ENCODE peak calls at places on chromosomes 16 and 17, in ten cellular contexts. One of them, this sample, is unnamed.

GRCh38 chr17:33082529-33083148 is 91.0 kb downstream of the SPACA3 start:
- DNase-seq in neuronal stem cell: no peak
- DNase-seq in tibial nerve: no peak
- DNase-seq in fibroblast of the aortic adventitia: no peak
- DNase-seq in keratinocyte: no peak
- DNase-seq in K562: no peak
- DNase-seq in adrenal gland: no peak
- DNase-seq in AG04449: no peak
- DNase-seq in mesendoderm: no peak
- DNase-seq in lung: no peak
- DNase-seq in this sample: no peak

GRCh38 chr17:59725691-59726090 is 18.2 kb downstream of the VMP1 start:
- DNase-seq in adrenal gland: no peak
- DNase-seq in lung: no peak
- DNase-seq in tibial nerve: no peak
- DNase-seq in fibroblast of the aortic adventitia: peak; percentile 86
- DNase-seq in AG04449: no peak
- DNase-seq in K562: no peak
- DNase-seq in mesendoderm: no peak
- DNase-seq in neuronal stem cell: no peak
- DNase-seq in keratinocyte: no peak
- DNase-seq in this sample: no peak

GRCh38 chr17:27878776-27879562 is 14.2 kb downstream of the LYRM9 start:
- DNase-seq in AG04449: no peak
- DNase-seq in keratinocyte: no peak
- DNase-seq in neuronal stem cell: no peak
- DNase-seq in fibroblast of the aortic adventitia: no peak
- DNase-seq in mesendoderm: no peak
- DNase-seq in adrenal gland: no peak
- DNase-seq in K562: no peak
- DNase-seq in lung: no peak
- DNase-seq in tibial nerve: no peak
- DNase-seq in this sample: no peak

GRCh38 chr17:42059815-42060214 is 9.4 kb upstream of the C17orf113 start:
- DNase-seq in neuronal stem cell: no peak
- DNase-seq in K562: no peak
- DNase-seq in AG04449: no peak
- DNase-seq in keratinocyte: no peak
- DNase-seq in adrenal gland: no peak
- DNase-seq in fibroblast of the aortic adventitia: no peak
- DNase-seq in lung: no peak
- DNase-seq in tibial nerve: no peak
- DNase-seq in mesendoderm: no peak
- DNase-seq in this sample: no peak

GRCh38 chr16:82878466-82878865 is 251.7 kb downstream of the CDH13 start:
- DNase-seq in tibial nerve: no peak
- DNase-seq in keratinocyte: no peak
- DNase-seq in mesendoderm: no peak
- DNase-seq in lung: no peak
- DNase-seq in AG04449: no peak
- DNase-seq in fibroblast of the aortic adventitia: no peak
- DNase-seq in adrenal gland: no peak
- DNase-seq in K562: no peak
- DNase-seq in neuronal stem cell: no peak
- DNase-seq in this sample: no peak

GRCh38 chr17:81488276-81488860 is 24.2 kb downstream of the ACTG1 start:
- DNase-seq in AG04449: no peak
- DNase-seq in keratinocyte: no peak
- DNase-seq in lung: no peak
- DNase-seq in K562: no peak
- DNase-seq in adrenal gland: no peak
- DNase-seq in neuronal stem cell: no peak
- DNase-seq in mesendoderm: no peak
- DNase-seq in tibial nerve: no peak
- DNase-seq in fibroblast of the aortic adventitia: no peak
- DNase-seq in this sample: peak; percentile 67

GRCh38 chr16:85988306-85988705 is 89.3 kb downstream of the IRF8 start:
- DNase-seq in AG04449: no peak
- DNase-seq in tibial nerve: no peak
- DNase-seq in mesendoderm: no peak
- DNase-seq in neuronal stem cell: no peak
- DNase-seq in lung: no peak
- DNase-seq in keratinocyte: no peak
- DNase-seq in adrenal gland: no peak
- DNase-seq in K562: no peak
- DNase-seq in fibroblast of the aortic adventitia: no peak
- DNase-seq in this sample: no peak

GRCh38 chr17:41824086-41824485 is 11.3 kb downstream of the FKBP10 start:
- DNase-seq in neuronal stem cell: no peak
- DNase-seq in AG04449: no peak
- DNase-seq in tibial nerve: no peak
- DNase-seq in adrenal gland: no peak
- DNase-seq in lung: no peak
- DNase-seq in mesendoderm: no peak
- DNase-seq in keratinocyte: no peak
- DNase-seq in fibroblast of the aortic adventitia: peak; percentile 57
- DNase-seq in K562: no peak
- DNase-seq in this sample: no peak

GRCh38 chr17:38747385-38748328 is 479 bp downstream of the PCGF2 start:
- DNase-seq in neuronal stem cell: peak; percentile 54
- DNase-seq in tibial nerve: peak; percentile 21
- DNase-seq in keratinocyte: no peak
- DNase-seq in adrenal gland: no peak
- DNase-seq in mesendoderm: peak; percentile 54
- DNase-seq in lung: no peak
- DNase-seq in fibroblast of the aortic adventitia: no peak
- DNase-seq in AG04449: no peak
- DNase-seq in K562: peak; percentile 61
- DNase-seq in this sample: peak; percentile 95

GRCh38 chr16:27253526-27253930 is 15.0 kb downstream of the NSMCE1 start:
- DNase-seq in fibroblast of the aortic adventitia: peak; percentile 83
- DNase-seq in adrenal gland: no peak
- DNase-seq in neuronal stem cell: no peak
- DNase-seq in lung: no peak
- DNase-seq in keratinocyte: no peak
- DNase-seq in AG04449: peak; percentile 40
- DNase-seq in mesendoderm: no peak
- DNase-seq in K562: peak; percentile 41
- DNase-seq in tibial nerve: no peak
- DNase-seq in this sample: no peak

GRCh38 chr17:13885953-13886889 is 183.1 kb upstream of the COX10 start:
- DNase-seq in K562: no peak
- DNase-seq in adrenal gland: no peak
- DNase-seq in lung: no peak
- DNase-seq in AG04449: no peak
- DNase-seq in fibroblast of the aortic adventitia: no peak
- DNase-seq in keratinocyte: no peak
- DNase-seq in tibial nerve: no peak
- DNase-seq in neuronal stem cell: no peak
- DNase-seq in mesendoderm: peak; percentile 85
- DNase-seq in this sample: no peak

GRCh38 chr16:1781758-1782407 is 488 bp downstream of the SPSB3 start:
- DNase-seq in keratinocyte: no peak
- DNase-seq in K562: peak; percentile 35
- DNase-seq in lung: no peak
- DNase-seq in AG04449: no peak
- DNase-seq in adrenal gland: peak; percentile 65
- DNase-seq in neuronal stem cell: peak; percentile 14
- DNase-seq in fibroblast of the aortic adventitia: no peak
- DNase-seq in mesendoderm: peak; percentile 55
- DNase-seq in tibial nerve: no peak
- DNase-seq in this sample: peak; percentile 90

GRCh38 chr16:86232496-86232895 is 277.8 kb upstream of the FOXF1 start:
- DNase-seq in neuronal stem cell: no peak
- DNase-seq in tibial nerve: no peak
- DNase-seq in adrenal gland: no peak
- DNase-seq in K562: no peak
- DNase-seq in lung: no peak
- DNase-seq in mesendoderm: no peak
- DNase-seq in fibroblast of the aortic adventitia: no peak
- DNase-seq in keratinocyte: no peak
- DNase-seq in AG04449: no peak
- DNase-seq in this sample: no peak

GRCh38 chr16:86306811-86307517 is 203.4 kb upstream of the FOXF1 start:
- DNase-seq in fibroblast of the aortic adventitia: peak; percentile 68
- DNase-seq in AG04449: peak; percentile 58
- DNase-seq in tibial nerve: no peak
- DNase-seq in keratinocyte: no peak
- DNase-seq in neuronal stem cell: no peak
- DNase-seq in adrenal gland: no peak
- DNase-seq in lung: no peak
- DNase-seq in K562: no peak
- DNase-seq in mesendoderm: no peak
- DNase-seq in this sample: no peak

GRCh38 chr17:57578608-57578990 is 166.5 kb downstream of the CCDC182 start:
- DNase-seq in tibial nerve: no peak
- DNase-seq in mesendoderm: no peak
- DNase-seq in fibroblast of the aortic adventitia: peak; percentile 38
- DNase-seq in AG04449: no peak
- DNase-seq in K562: no peak
- DNase-seq in keratinocyte: no peak
- DNase-seq in neuronal stem cell: no peak
- DNase-seq in lung: no peak
- DNase-seq in adrenal gland: no peak
- DNase-seq in this sample: no peak
- H3K4me3 ChIP-seq in tibial nerve: no peak overlapping the region
- H3K4me3 ChIP-seq in mesendoderm: no peak overlapping the region
- H3K4me3 ChIP-seq in fibroblast of the aortic adventitia: no peak overlapping the region
- H3K4me3 ChIP-seq in AG04449: no peak overlapping the region
- H3K4me3 ChIP-seq in K562: no peak overlapping the region
- H3K4me3 ChIP-seq in keratinocyte: no peak overlapping the region
- H3K4me3 ChIP-seq in neuronal stem cell: no peak overlapping the region
- H3K4me3 ChIP-seq in lung: no peak overlapping the region
- H3K4me3 ChIP-seq in adrenal gland: no peak overlapping the region
- H3K4me3 ChIP-seq in this sample: no peak overlapping the region

GRCh38 chr17:67575325-67575724 is 142.4 kb upstream of the NOL11 start:
- DNase-seq in K562: peak; percentile 5
- DNase-seq in neuronal stem cell: no peak
- DNase-seq in fibroblast of the aortic adventitia: no peak
- DNase-seq in adrenal gland: no peak
- DNase-seq in keratinocyte: no peak
- DNase-seq in AG04449: no peak
- DNase-seq in mesendoderm: no peak
- DNase-seq in tibial nerve: no peak
- DNase-seq in lung: no peak
- DNase-seq in this sample: no peak
- H3K4me3 ChIP-seq in K562: no peak overlapping the region
- H3K4me3 ChIP-seq in neuronal stem cell: no peak overlapping the region
- H3K4me3 ChIP-seq in fibroblast of the aortic adventitia: no peak overlapping the region
- H3K4me3 ChIP-seq in adrenal gland: no peak overlapping the region
- H3K4me3 ChIP-seq in keratinocyte: no peak overlapping the region
- H3K4me3 ChIP-seq in AG04449: no peak overlapping the region
- H3K4me3 ChIP-seq in mesendoderm: no peak overlapping the region
- H3K4me3 ChIP-seq in tibial nerve: no peak overlapping the region
- H3K4me3 ChIP-seq in lung: no peak overlapping the region
- H3K4me3 ChIP-seq in this sample: no peak overlapping the region

GRCh38 chr17:37507108-37507507 is 17.4 kb downstream of the DUSP14 start:
- DNase-seq in lung: no peak
- DNase-seq in K562: no peak
- DNase-seq in keratinocyte: no peak
- DNase-seq in AG04449: no peak
- DNase-seq in adrenal gland: no peak
- DNase-seq in tibial nerve: no peak
- DNase-seq in fibroblast of the aortic adventitia: no peak
- DNase-seq in neuronal stem cell: no peak
- DNase-seq in mesendoderm: no peak
- DNase-seq in this sample: no peak

GRCh38 chr17:37510056-37510455 is 20.4 kb downstream of the DUSP14 start:
- DNase-seq in mesendoderm: no peak
- DNase-seq in tibial nerve: no peak
- DNase-seq in neuronal stem cell: no peak
- DNase-seq in K562: no peak
- DNase-seq in fibroblast of the aortic adventitia: no peak
- DNase-seq in lung: no peak
- DNase-seq in AG04449: no peak
- DNase-seq in keratinocyte: no peak
- DNase-seq in adrenal gland: no peak
- DNase-seq in this sample: no peak

GRCh38 chr17:37503148-37503547 is 13.5 kb downstream of the DUSP14 start:
- DNase-seq in neuronal stem cell: no peak
- DNase-seq in mesendoderm: no peak
- DNase-seq in K562: no peak
- DNase-seq in tibial nerve: no peak
- DNase-seq in lung: no peak
- DNase-seq in fibroblast of the aortic adventitia: no peak
- DNase-seq in adrenal gland: no peak
- DNase-seq in AG04449: no peak
- DNase-seq in keratinocyte: no peak
- DNase-seq in this sample: no peak

GRCh38 chr17:37505333-37505732 is 15.6 kb downstream of the DUSP14 start:
- DNase-seq in lung: no peak
- DNase-seq in fibroblast of the aortic adventitia: no peak
- DNase-seq in K562: no peak
- DNase-seq in AG04449: no peak
- DNase-seq in neuronal stem cell: no peak
- DNase-seq in keratinocyte: no peak
- DNase-seq in mesendoderm: no peak
- DNase-seq in adrenal gland: no peak
- DNase-seq in tibial nerve: no peak
- DNase-seq in this sample: no peak

GRCh38 chr17:37506678-37507077 is 17.0 kb downstream of the DUSP14 start:
- DNase-seq in keratinocyte: no peak
- DNase-seq in neuronal stem cell: peak; percentile 12
- DNase-seq in tibial nerve: no peak
- DNase-seq in adrenal gland: no peak
- DNase-seq in fibroblast of the aortic adventitia: no peak
- DNase-seq in lung: no peak
- DNase-seq in K562: peak; percentile 45
- DNase-seq in mesendoderm: peak; percentile 89
- DNase-seq in AG04449: no peak
- DNase-seq in this sample: peak; percentile 83
- H3K4me3 ChIP-seq in keratinocyte: no peak overlapping the region
- H3K4me3 ChIP-seq in neuronal stem cell: no peak overlapping the region
- H3K4me3 ChIP-seq in tibial nerve: no peak overlapping the region
- H3K4me3 ChIP-seq in adrenal gland: no peak overlapping the region
- H3K4me3 ChIP-seq in fibroblast of the aortic adventitia: no peak overlapping the region
- H3K4me3 ChIP-seq in lung: no peak overlapping the region
- H3K4me3 ChIP-seq in K562: no peak overlapping the region
- H3K4me3 ChIP-seq in mesendoderm: no peak overlapping the region
- H3K4me3 ChIP-seq in AG04449: no peak overlapping the region
- H3K4me3 ChIP-seq in this sample: no peak overlapping the region

GRCh38 chr17:64984181-64984580 is 64.9 kb upstream of the LRRC37A3 start:
- DNase-seq in lung: no peak
- DNase-seq in K562: no peak
- DNase-seq in neuronal stem cell: no peak
- DNase-seq in fibroblast of the aortic adventitia: no peak
- DNase-seq in keratinocyte: no peak
- DNase-seq in adrenal gland: peak; percentile 15
- DNase-seq in mesendoderm: no peak
- DNase-seq in tibial nerve: no peak
- DNase-seq in AG04449: no peak
- DNase-seq in this sample: no peak
- H3K4me3 ChIP-seq in lung: no peak overlapping the region
- H3K4me3 ChIP-seq in K562: no peak overlapping the region
- H3K4me3 ChIP-seq in neuronal stem cell: no peak overlapping the region
- H3K4me3 ChIP-seq in fibroblast of the aortic adventitia: no peak overlapping the region
- H3K4me3 ChIP-seq in keratinocyte: no peak overlapping the region
- H3K4me3 ChIP-seq in adrenal gland: no peak overlapping the region
- H3K4me3 ChIP-seq in mesendoderm: no peak overlapping the region
- H3K4me3 ChIP-seq in tibial nerve: no peak overlapping the region
- H3K4me3 ChIP-seq in AG04449: no peak overlapping the region
- H3K4me3 ChIP-seq in this sample: no peak overlapping the region

This sample was measured in H7.